ENCODE peak calls at places on chromosome 15, in five cellular contexts. C, J, R, Q and D are unnamed samples.

GRCh38 chr15:42593143-42593542 is 17.7 kb downstream of the STARD9 start:
- DNase-seq in R (no peak), Q (no peak), C (no peak), J (peak), D (no peak)

GRCh38 chr15:44427756-44428724 is 611 bp downstream of the CTDSPL2 start:
- DNase-seq in C (no peak), Q (no peak), J (no peak), R (peak), D (no peak)

GRCh38 chr15:58043192-58043903 is 22.2 kb downstream of the ALDH1A2 start:
- DNase-seq in R (peak), J (peak), C (no peak), Q (no peak), D (no peak)

GRCh38 chr15:55552926-55553325 is 35.2 kb downstream of the PYGO1 start:
- DNase-seq in R (peak), Q (no peak), C (no peak), J (peak), D (peak)

GRCh38 chr15:27492021-27492621 is 521.1 kb downstream of the GABRG3 start:
- DNase-seq in J (no peak), R (no peak), C (no peak), Q (no peak), D (no peak)

GRCh38 chr15:42091753-42092665 is 2.4 kb downstream of the PLA2G4D start:
- DNase-seq in Q (no peak), J (no peak), R (peak), C (no peak), D (no peak)

GRCh38 chr15:52234596-52235541 is 43.7 kb upstream of the GNB5 start:
- DNase-seq in J (no peak), Q (no peak), R (no peak), C (no peak), D (no peak)

GRCh38 chr15:101056366-101057334 is 137.5 kb downstream of the LRRK1 start:
- DNase-seq in R (no peak), J (no peak), C (no peak), Q (no peak), D (no peak)

GRCh38 chr15:58179206-58179605 is 41.0 kb downstream of the AQP9 start:
- DNase-seq in Q (no peak), R (no peak), C (no peak), J (no peak), D (no peak)

GRCh38 chr15:62474021-62474770 is 309.1 kb upstream of the C2CD4B start:
- DNase-seq in R (no peak), C (no peak), J (no peak), Q (no peak), D (no peak)

GRCh38 chr15:75758071-75758872 is 45.6 kb upstream of the CSPG4 start:
- DNase-seq in R (peak), J (peak), C (peak), Q (peak), D (no peak)
- TF ChIP-seq CTCF in R (no peak), J (peak), C (no peak), Q (peak), D (peak)

GRCh38 chr15:81163961-81164800 is 30.1 kb downstream of the CFAP161 start:
- DNase-seq in C (no peak), Q (no peak), R (no peak), J (no peak), D (no peak)
- TF ChIP-seq CTCF in C (no peak), Q (no peak), R (no peak), J (no peak), D (peak)

DNA sequence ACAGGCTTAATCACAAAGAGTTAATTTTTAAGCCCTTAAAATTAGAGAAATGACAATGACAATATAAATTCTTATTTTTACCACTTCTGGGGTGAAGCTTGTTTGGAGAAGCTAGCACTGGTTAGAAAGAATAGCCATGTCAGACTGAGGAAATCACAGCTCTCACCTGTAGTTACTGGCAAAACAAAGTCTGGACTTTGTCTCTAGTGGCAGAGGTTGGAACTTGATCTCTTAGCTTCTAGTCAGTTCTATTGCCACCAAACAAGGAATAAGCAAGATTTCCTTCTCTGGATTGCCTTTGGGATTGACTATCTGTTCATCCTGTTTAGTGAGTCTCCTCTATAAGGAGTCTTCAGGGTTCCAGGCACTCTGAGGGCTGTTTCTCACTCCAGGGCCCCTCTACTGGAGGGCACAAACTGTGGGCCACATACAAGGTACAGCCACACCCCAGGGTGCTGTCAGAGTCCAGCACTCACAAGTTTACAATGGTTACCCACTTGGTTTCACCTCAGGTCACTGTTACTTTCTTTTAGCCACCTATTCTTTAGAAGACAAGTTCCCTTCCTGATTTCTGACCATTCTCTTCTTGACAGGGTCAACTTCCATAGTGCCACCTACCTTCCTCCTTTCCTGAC is 426.6 kb upstream of the THBS1 start:
- DNase-seq in J (no peak), R (no peak), Q (no peak), C (no peak), D (no peak)
- TF ChIP-seq CTCF in J (no peak), R (no peak), Q (no peak), C (no peak), D (peak)

GRCh38 chr15:79035111-79035601 is 55.4 kb downstream of the RASGRF1 start:
- DNase-seq in Q (no peak), J (no peak), R (no peak), C (no peak), D (no peak)
- TF ChIP-seq CTCF in Q (no peak), J (no peak), R (no peak), C (peak), D (peak)